ENCODE peak calls at places on chromosomes 11 and 22, in eight cellular contexts. One of them, this sample, is unnamed. For H3K27me3, the result is how much of the 10 kb centered on the place peaks cover.

GRCh38 chr11:1889941-1890855 is 1.5 kb downstream of the PRR33 start:
- DNase-seq in lower lobe of right lung: no peak
- DNase-seq in dorsolateral prefrontal cortex: no peak
- DNase-seq in Peyer's patch: peak
- DNase-seq in heart left ventricle: no peak
- DNase-seq in ovary: peak
- DNase-seq in left lung: peak
- DNase-seq in lung: no peak
- DNase-seq in this sample: no peak

GRCh38 chr11:22346283-22346682 is 8.1 kb downstream of the SLC17A6 start:
- DNase-seq in heart left ventricle: no peak
- DNase-seq in ovary: no peak
- DNase-seq in lower lobe of right lung: no peak
- DNase-seq in lung: no peak
- DNase-seq in dorsolateral prefrontal cortex: no peak
- DNase-seq in left lung: no peak
- DNase-seq in Peyer's patch: no peak
- DNase-seq in this sample: no peak

GRCh38 chr11:92111291-92111690 is 113.3 kb upstream of the FAT3 start:
- DNase-seq in left lung: peak
- DNase-seq in dorsolateral prefrontal cortex: no peak
- DNase-seq in Peyer's patch: no peak
- DNase-seq in heart left ventricle: no peak
- DNase-seq in ovary: no peak
- DNase-seq in lung: no peak
- DNase-seq in lower lobe of right lung: no peak
- DNase-seq in this sample: no peak

GRCh38 chr11:114075891-114076441 is 16.5 kb downstream of the ZBTB16 start:
- DNase-seq in dorsolateral prefrontal cortex: no peak
- DNase-seq in Peyer's patch: no peak
- DNase-seq in heart left ventricle: peak
- DNase-seq in left lung: no peak
- DNase-seq in lung: no peak
- DNase-seq in ovary: peak
- DNase-seq in lower lobe of right lung: no peak
- DNase-seq in this sample: no peak

GRCh38 chr11:62508336-62509058 is 38.1 kb downstream of the AHNAK start:
- DNase-seq in dorsolateral prefrontal cortex: peak
- DNase-seq in lower lobe of right lung: peak
- DNase-seq in left lung: peak
- DNase-seq in ovary: peak
- DNase-seq in lung: peak
- DNase-seq in heart left ventricle: peak
- DNase-seq in Peyer's patch: peak
- DNase-seq in this sample: peak

GRCh38 chr22:49632199-49633009 is 195.3 kb downstream of the BRD1 start:
- DNase-seq in lower lobe of right lung: peak
- DNase-seq in heart left ventricle: peak
- DNase-seq in left lung: peak
- DNase-seq in dorsolateral prefrontal cortex: peak
- DNase-seq in lung: peak
- DNase-seq in ovary: peak
- DNase-seq in Peyer's patch: peak
- DNase-seq in this sample: peak

GRCh38 chr11:93236741-93237675 is 39.2 kb upstream of the SLC36A4 start:
- DNase-seq in dorsolateral prefrontal cortex: no peak
- DNase-seq in lung: no peak
- DNase-seq in lower lobe of right lung: no peak
- DNase-seq in ovary: no peak
- DNase-seq in heart left ventricle: no peak
- DNase-seq in left lung: no peak
- DNase-seq in Peyer's patch: no peak
- DNase-seq in this sample: no peak

GRCh38 chr11:128156486-128156885 is 430.9 kb downstream of the ETS1 start:
- DNase-seq in ovary: no peak
- DNase-seq in lung: no peak
- DNase-seq in dorsolateral prefrontal cortex: no peak
- DNase-seq in heart left ventricle: no peak
- DNase-seq in lower lobe of right lung: no peak
- DNase-seq in Peyer's patch: no peak
- DNase-seq in left lung: no peak
- DNase-seq in this sample: no peak

GRCh38 chr22:46058591-46059519 is 81.9 kb upstream of the WNT7B start:
- DNase-seq in heart left ventricle: peak
- DNase-seq in lung: no peak
- DNase-seq in lower lobe of right lung: peak
- DNase-seq in dorsolateral prefrontal cortex: peak
- DNase-seq in ovary: peak
- DNase-seq in Peyer's patch: peak
- DNase-seq in left lung: peak
- DNase-seq in this sample: peak

GRCh38 chr11:66886671-66887221 is 29.9 kb downstream of the LRFN4 start:
- DNase-seq in lung: no peak
- DNase-seq in heart left ventricle: peak
- DNase-seq in lower lobe of right lung: no peak
- DNase-seq in dorsolateral prefrontal cortex: no peak
- DNase-seq in Peyer's patch: peak
- DNase-seq in ovary: peak
- DNase-seq in left lung: no peak
- DNase-seq in this sample: no peak

GRCh38 chr22:30867746-30868662 is 100.6 kb downstream of the MORC2 start:
- DNase-seq in ovary: peak
- DNase-seq in dorsolateral prefrontal cortex: peak
- DNase-seq in lung: no peak
- DNase-seq in lower lobe of right lung: peak
- DNase-seq in Peyer's patch: no peak
- DNase-seq in left lung: peak
- DNase-seq in heart left ventricle: no peak
- DNase-seq in this sample: peak

GRCh38 chr22:46273432-46274148 is 5.8 kb downstream of the TTC38 start:
- DNase-seq in ovary: peak
- DNase-seq in lung: no peak
- DNase-seq in lower lobe of right lung: no peak
- DNase-seq in Peyer's patch: peak
- DNase-seq in left lung: peak
- DNase-seq in heart left ventricle: no peak
- DNase-seq in dorsolateral prefrontal cortex: no peak
- DNase-seq in this sample: no peak

GRCh38 chr11:3796796-3797328 is 492 bp downstream of the NUP98 start:
- DNase-seq in Peyer's patch: no peak
- DNase-seq in ovary: no peak
- DNase-seq in heart left ventricle: no peak
- DNase-seq in lung: peak
- DNase-seq in left lung: no peak
- DNase-seq in lower lobe of right lung: no peak
- DNase-seq in dorsolateral prefrontal cortex: no peak
- DNase-seq in this sample: no peak

GRCh38 chr11:11661356-11662040 is 39.7 kb upstream of the GALNT18 start:
- DNase-seq in heart left ventricle: no peak
- DNase-seq in lung: no peak
- DNase-seq in Peyer's patch: no peak
- DNase-seq in left lung: no peak
- DNase-seq in dorsolateral prefrontal cortex: no peak
- DNase-seq in ovary: no peak
- DNase-seq in lower lobe of right lung: no peak
- DNase-seq in this sample: no peak

GRCh38 chr22:48579035-48579914 is 1248.4 kb downstream of the BRD1 start:
- DNase-seq in heart left ventricle: peak
- DNase-seq in dorsolateral prefrontal cortex: no peak
- DNase-seq in Peyer's patch: no peak
- DNase-seq in lower lobe of right lung: peak
- DNase-seq in left lung: peak
- DNase-seq in lung: no peak
- DNase-seq in ovary: no peak
- DNase-seq in this sample: no peak

GRCh38 chr22:36977401-36977861 is 41.8 kb downstream of the TST start:
- DNase-seq in lung: peak
- DNase-seq in ovary: peak
- DNase-seq in heart left ventricle: peak
- DNase-seq in lower lobe of right lung: peak
- DNase-seq in Peyer's patch: peak
- DNase-seq in left lung: peak
- DNase-seq in dorsolateral prefrontal cortex: peak
- DNase-seq in this sample: peak

DNA sequence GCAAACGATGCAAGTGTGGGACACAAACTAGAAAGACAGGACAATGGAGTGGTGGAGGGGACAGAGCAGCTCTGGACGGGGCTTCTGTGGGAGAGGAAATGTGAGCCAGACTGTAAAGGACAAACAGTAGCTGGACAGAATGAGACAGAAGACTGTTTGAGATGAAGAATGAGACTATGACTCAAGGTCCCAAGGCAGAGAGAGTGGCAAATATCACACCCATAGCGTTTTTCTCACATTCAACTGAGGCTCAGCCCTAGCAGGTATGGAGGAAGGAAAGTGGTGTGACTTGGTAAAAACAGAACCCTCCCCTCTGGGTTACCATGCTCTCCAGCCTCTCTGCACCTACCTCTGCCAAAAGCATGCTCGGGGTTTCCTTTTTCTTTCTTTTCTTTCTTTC is 96.5 kb downstream of the RPL27A start:
- DNase-seq in Peyer's patch: no peak
- DNase-seq in lung: no peak
- DNase-seq in dorsolateral prefrontal cortex: no peak
- DNase-seq in ovary: no peak
- DNase-seq in lower lobe of right lung: no peak
- DNase-seq in heart left ventricle: no peak
- DNase-seq in left lung: no peak
- DNase-seq in this sample: no peak
- TF ChIP-seq CTCF in Peyer's patch: no peak
- TF ChIP-seq CTCF in lung: no peak
- TF ChIP-seq CTCF in dorsolateral prefrontal cortex: no peak
- TF ChIP-seq CTCF in ovary: no peak
- TF ChIP-seq CTCF in lower lobe of right lung: no peak
- TF ChIP-seq CTCF in heart left ventricle: no peak
- TF ChIP-seq CTCF in left lung: no peak
- TF ChIP-seq CTCF in this sample: no peak

GRCh38 chr22:42367980-42368378 is 64.2 kb downstream of the NFAM1 start:
- DNase-seq in left lung: no peak
- DNase-seq in lower lobe of right lung: no peak
- DNase-seq in ovary: peak
- DNase-seq in lung: no peak
- DNase-seq in heart left ventricle: peak
- DNase-seq in dorsolateral prefrontal cortex: no peak
- DNase-seq in Peyer's patch: no peak
- DNase-seq in this sample: no peak
- H3K27me3 ChIP-seq in left lung: under half
- H3K27me3 ChIP-seq in lower lobe of right lung: under half
- H3K27me3 ChIP-seq in ovary: under half
- H3K27me3 ChIP-seq in lung: under half
- H3K27me3 ChIP-seq in heart left ventricle: under half
- H3K27me3 ChIP-seq in dorsolateral prefrontal cortex: under half
- H3K27me3 ChIP-seq in Peyer's patch: under half
- H3K27me3 ChIP-seq in this sample: under half

DNA sequence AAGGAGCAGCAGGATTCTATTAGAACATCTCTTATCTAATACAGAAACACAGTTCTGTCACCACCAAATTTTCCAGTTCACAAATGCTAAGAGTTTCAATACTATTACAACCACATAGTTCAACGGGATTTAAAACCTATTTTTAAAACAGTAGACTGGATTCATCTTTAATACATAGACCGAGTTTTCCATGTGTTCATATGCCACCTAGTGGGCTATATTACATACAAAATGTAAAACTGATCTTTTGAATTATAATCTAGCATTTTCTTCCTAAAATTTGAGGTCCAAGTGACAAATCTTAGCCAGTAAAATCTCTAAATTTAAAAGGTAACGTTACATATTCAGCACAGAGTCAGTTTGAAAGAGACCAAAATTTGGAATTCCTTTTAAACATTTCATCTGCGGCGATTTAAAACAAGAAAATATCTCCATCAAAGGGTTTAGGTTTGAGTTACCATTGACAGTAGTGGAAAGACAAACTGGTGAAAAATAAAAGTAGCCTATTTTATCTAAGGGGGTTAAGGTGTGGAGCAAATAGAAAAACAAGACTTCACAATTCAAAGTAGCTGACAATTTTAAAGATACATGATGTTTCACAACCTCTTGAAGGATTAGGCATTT is 269.3 kb upstream of the MPPED2 start:
- DNase-seq in left lung: no peak
- DNase-seq in Peyer's patch: no peak
- DNase-seq in lower lobe of right lung: no peak
- DNase-seq in lung: no peak
- DNase-seq in ovary: no peak
- DNase-seq in dorsolateral prefrontal cortex: no peak
- DNase-seq in heart left ventricle: no peak
- DNase-seq in this sample: no peak
- TF ChIP-seq CTCF in left lung: no peak
- TF ChIP-seq CTCF in Peyer's patch: no peak
- TF ChIP-seq CTCF in lower lobe of right lung: peak
- TF ChIP-seq CTCF in lung: no peak
- TF ChIP-seq CTCF in ovary: no peak
- TF ChIP-seq CTCF in dorsolateral prefrontal cortex: peak
- TF ChIP-seq CTCF in heart left ventricle: peak
- TF ChIP-seq CTCF in this sample: peak

GRCh38 chr22:27801616-27802388 is at the start of gene MN1:
- DNase-seq in heart left ventricle: peak
- DNase-seq in left lung: no peak
- DNase-seq in lung: no peak
- DNase-seq in Peyer's patch: no peak
- DNase-seq in ovary: peak
- DNase-seq in dorsolateral prefrontal cortex: peak
- DNase-seq in lower lobe of right lung: no peak
- DNase-seq in this sample: peak
- H3K27me3 ChIP-seq in heart left ventricle: under half
- H3K27me3 ChIP-seq in left lung: under half
- H3K27me3 ChIP-seq in lung: under half
- H3K27me3 ChIP-seq in Peyer's patch: under half
- H3K27me3 ChIP-seq in ovary: under half
- H3K27me3 ChIP-seq in dorsolateral prefrontal cortex: under half
- H3K27me3 ChIP-seq in lower lobe of right lung: under half
- H3K27me3 ChIP-seq in this sample: under half

GRCh38 chr11:83036701-83037100 is 35.0 kb downstream of the RAB30 start:
- DNase-seq in heart left ventricle: no peak
- DNase-seq in lower lobe of right lung: no peak
- DNase-seq in Peyer's patch: no peak
- DNase-seq in dorsolateral prefrontal cortex: no peak
- DNase-seq in left lung: no peak
- DNase-seq in ovary: no peak
- DNase-seq in lung: no peak
- DNase-seq in this sample: no peak

GRCh38 chr11:83034673-83035014 is 37.1 kb downstream of the RAB30 start:
- DNase-seq in ovary: no peak
- DNase-seq in left lung: no peak
- DNase-seq in Peyer's patch: no peak
- DNase-seq in lower lobe of right lung: no peak
- DNase-seq in dorsolateral prefrontal cortex: no peak
- DNase-seq in lung: no peak
- DNase-seq in heart left ventricle: no peak
- DNase-seq in this sample: no peak

GRCh38 chr11:83035070-83035854 is 36.4 kb downstream of the RAB30 start:
- DNase-seq in ovary: no peak
- DNase-seq in Peyer's patch: no peak
- DNase-seq in left lung: no peak
- DNase-seq in dorsolateral prefrontal cortex: no peak
- DNase-seq in lung: no peak
- DNase-seq in heart left ventricle: no peak
- DNase-seq in lower lobe of right lung: no peak
- DNase-seq in this sample: no peak

GRCh38 chr11:83033367-83033766 is 38.3 kb downstream of the RAB30 start:
- DNase-seq in heart left ventricle: no peak
- DNase-seq in lower lobe of right lung: no peak
- DNase-seq in Peyer's patch: no peak
- DNase-seq in dorsolateral prefrontal cortex: no peak
- DNase-seq in lung: no peak
- DNase-seq in ovary: no peak
- DNase-seq in left lung: no peak
- DNase-seq in this sample: no peak

GRCh38 chr11:83033972-83034672 is 37.6 kb downstream of the RAB30 start:
- DNase-seq in lower lobe of right lung: no peak
- DNase-seq in left lung: no peak
- DNase-seq in heart left ventricle: peak
- DNase-seq in lung: no peak
- DNase-seq in ovary: peak
- DNase-seq in dorsolateral prefrontal cortex: no peak
- DNase-seq in Peyer's patch: no peak
- DNase-seq in this sample: no peak
- TF ChIP-seq CTCF in lower lobe of right lung: no peak
- TF ChIP-seq CTCF in left lung: no peak
- TF ChIP-seq CTCF in heart left ventricle: no peak
- TF ChIP-seq CTCF in lung: no peak
- TF ChIP-seq CTCF in ovary: no peak
- TF ChIP-seq CTCF in dorsolateral prefrontal cortex: no peak
- TF ChIP-seq CTCF in Peyer's patch: no peak
- TF ChIP-seq CTCF in this sample: no peak

This sample was measured in right lobe of liver.